ENCODE peak calls at places on chromosomes 12 and 14, in seven cellular contexts. One of them, this sample, is unnamed.

GRCh38 chr14:30129795-30130194 is 202.1 kb upstream of the PRKD1 start:
- DNase-seq in naive thymus-derived CD8-positive, alpha-beta T cell: no peak
- DNase-seq in stimulated activated CD8-positive, alpha-beta memory T cell treated with anti-CD3 and anti-CD28 coated beads, Interleukin-4, amount 100 ng/mL, for 24 hours: no peak
- DNase-seq in EL: no peak
- DNase-seq in stimulated activated CD4-positive, alpha-beta T cell treated with anti-CD3 and anti-CD28 coated beads, TNF-alpha, amount 100 ng/mL, for 48 hours: no peak
- DNase-seq in globus pallidus: no peak
- DNase-seq in NCI-H146: no peak
- DNase-seq in this sample: no peak

GRCh38 chr12:115543269-115543668 is 734.2 kb downstream of the MED13L start:
- DNase-seq in naive thymus-derived CD8-positive, alpha-beta T cell: no peak
- DNase-seq in stimulated activated CD8-positive, alpha-beta memory T cell treated with anti-CD3 and anti-CD28 coated beads, Interleukin-4, amount 100 ng/mL, for 24 hours: no peak
- DNase-seq in EL: no peak
- DNase-seq in stimulated activated CD4-positive, alpha-beta T cell treated with anti-CD3 and anti-CD28 coated beads, TNF-alpha, amount 100 ng/mL, for 48 hours: no peak
- DNase-seq in globus pallidus: no peak
- DNase-seq in NCI-H146: no peak
- DNase-seq in this sample: no peak

GRCh38 chr12:71973687-71974086 is 35.0 kb downstream of the TPH2 start:
- DNase-seq in naive thymus-derived CD8-positive, alpha-beta T cell: no peak
- DNase-seq in stimulated activated CD8-positive, alpha-beta memory T cell treated with anti-CD3 and anti-CD28 coated beads, Interleukin-4, amount 100 ng/mL, for 24 hours: no peak
- DNase-seq in EL: peak; percentile 10
- DNase-seq in stimulated activated CD4-positive, alpha-beta T cell treated with anti-CD3 and anti-CD28 coated beads, TNF-alpha, amount 100 ng/mL, for 48 hours: no peak
- DNase-seq in globus pallidus: no peak
- DNase-seq in NCI-H146: no peak
- DNase-seq in this sample: no peak

GRCh38 chr14:95547626-95548327 is 12.9 kb downstream of the GLRX5 start:
- DNase-seq in naive thymus-derived CD8-positive, alpha-beta T cell: no peak
- DNase-seq in stimulated activated CD8-positive, alpha-beta memory T cell treated with anti-CD3 and anti-CD28 coated beads, Interleukin-4, amount 100 ng/mL, for 24 hours: no peak
- DNase-seq in EL: peak; percentile 80
- DNase-seq in stimulated activated CD4-positive, alpha-beta T cell treated with anti-CD3 and anti-CD28 coated beads, TNF-alpha, amount 100 ng/mL, for 48 hours: no peak
- DNase-seq in globus pallidus: no peak
- DNase-seq in NCI-H146: no peak
- DNase-seq in this sample: no peak

GRCh38 chr14:53955671-53956426 is 776 bp downstream of the BMP4 start:
- DNase-seq in naive thymus-derived CD8-positive, alpha-beta T cell: no peak
- DNase-seq in stimulated activated CD8-positive, alpha-beta memory T cell treated with anti-CD3 and anti-CD28 coated beads, Interleukin-4, amount 100 ng/mL, for 24 hours: no peak
- DNase-seq in EL: peak; percentile 74
- DNase-seq in stimulated activated CD4-positive, alpha-beta T cell treated with anti-CD3 and anti-CD28 coated beads, TNF-alpha, amount 100 ng/mL, for 48 hours: no peak
- DNase-seq in globus pallidus: no peak
- DNase-seq in NCI-H146: no peak
- DNase-seq in this sample: no peak

GRCh38 chr12:120640840-120641833 is 711 bp downstream of the CABP1 start:
- DNase-seq in naive thymus-derived CD8-positive, alpha-beta T cell: peak; percentile 28
- DNase-seq in stimulated activated CD8-positive, alpha-beta memory T cell treated with anti-CD3 and anti-CD28 coated beads, Interleukin-4, amount 100 ng/mL, for 24 hours: no peak
- DNase-seq in EL: peak; percentile 45
- DNase-seq in stimulated activated CD4-positive, alpha-beta T cell treated with anti-CD3 and anti-CD28 coated beads, TNF-alpha, amount 100 ng/mL, for 48 hours: peak; percentile 18
- DNase-seq in globus pallidus: no peak
- DNase-seq in NCI-H146: peak; percentile 46
- DNase-seq in this sample: peak; percentile 35

GRCh38 chr14:60594077-60594476 is 55.2 kb downstream of the SIX1 start:
- DNase-seq in naive thymus-derived CD8-positive, alpha-beta T cell: no peak
- DNase-seq in stimulated activated CD8-positive, alpha-beta memory T cell treated with anti-CD3 and anti-CD28 coated beads, Interleukin-4, amount 100 ng/mL, for 24 hours: no peak
- DNase-seq in EL: no peak
- DNase-seq in stimulated activated CD4-positive, alpha-beta T cell treated with anti-CD3 and anti-CD28 coated beads, TNF-alpha, amount 100 ng/mL, for 48 hours: no peak
- DNase-seq in globus pallidus: no peak
- DNase-seq in NCI-H146: no peak
- DNase-seq in this sample: no peak

GRCh38 chr12:128382946-128383739 is 116.2 kb downstream of the TMEM132C start:
- DNase-seq in naive thymus-derived CD8-positive, alpha-beta T cell: no peak
- DNase-seq in stimulated activated CD8-positive, alpha-beta memory T cell treated with anti-CD3 and anti-CD28 coated beads, Interleukin-4, amount 100 ng/mL, for 24 hours: no peak
- DNase-seq in EL: no peak
- DNase-seq in stimulated activated CD4-positive, alpha-beta T cell treated with anti-CD3 and anti-CD28 coated beads, TNF-alpha, amount 100 ng/mL, for 48 hours: no peak
- DNase-seq in globus pallidus: no peak
- DNase-seq in NCI-H146: peak; percentile 13
- DNase-seq in this sample: no peak

GRCh38 chr12:12927211-12928079 is 24.5 kb downstream of the GPRC5D start:
- DNase-seq in naive thymus-derived CD8-positive, alpha-beta T cell: peak; percentile 63
- DNase-seq in stimulated activated CD8-positive, alpha-beta memory T cell treated with anti-CD3 and anti-CD28 coated beads, Interleukin-4, amount 100 ng/mL, for 24 hours: peak; percentile 20
- DNase-seq in EL: no peak
- DNase-seq in stimulated activated CD4-positive, alpha-beta T cell treated with anti-CD3 and anti-CD28 coated beads, TNF-alpha, amount 100 ng/mL, for 48 hours: peak; percentile 15
- DNase-seq in globus pallidus: no peak
- DNase-seq in NCI-H146: peak; percentile 93
- DNase-seq in this sample: peak; percentile 35

GRCh38 chr12:56374726-56375597 is 12.3 kb upstream of the APOF start:
- DNase-seq in naive thymus-derived CD8-positive, alpha-beta T cell: no peak
- DNase-seq in stimulated activated CD8-positive, alpha-beta memory T cell treated with anti-CD3 and anti-CD28 coated beads, Interleukin-4, amount 100 ng/mL, for 24 hours: no peak
- DNase-seq in EL: no peak
- DNase-seq in stimulated activated CD4-positive, alpha-beta T cell treated with anti-CD3 and anti-CD28 coated beads, TNF-alpha, amount 100 ng/mL, for 48 hours: no peak
- DNase-seq in globus pallidus: no peak
- DNase-seq in NCI-H146: no peak
- DNase-seq in this sample: no peak

GRCh38 chr14:85528080-85528881 is 1.7 kb upstream of the FLRT2 start:
- DNase-seq in naive thymus-derived CD8-positive, alpha-beta T cell: no peak
- DNase-seq in stimulated activated CD8-positive, alpha-beta memory T cell treated with anti-CD3 and anti-CD28 coated beads, Interleukin-4, amount 100 ng/mL, for 24 hours: no peak
- DNase-seq in EL: peak; percentile 84
- DNase-seq in stimulated activated CD4-positive, alpha-beta T cell treated with anti-CD3 and anti-CD28 coated beads, TNF-alpha, amount 100 ng/mL, for 48 hours: no peak
- DNase-seq in globus pallidus: peak; percentile 47
- DNase-seq in NCI-H146: peak; percentile 32
- DNase-seq in this sample: no peak

GRCh38 chr12:24510581-24511125 is 438.2 kb downstream of the BCAT1 start:
- DNase-seq in naive thymus-derived CD8-positive, alpha-beta T cell: no peak
- DNase-seq in stimulated activated CD8-positive, alpha-beta memory T cell treated with anti-CD3 and anti-CD28 coated beads, Interleukin-4, amount 100 ng/mL, for 24 hours: no peak
- DNase-seq in EL: no peak
- DNase-seq in stimulated activated CD4-positive, alpha-beta T cell treated with anti-CD3 and anti-CD28 coated beads, TNF-alpha, amount 100 ng/mL, for 48 hours: no peak
- DNase-seq in globus pallidus: no peak
- DNase-seq in NCI-H146: no peak
- DNase-seq in this sample: no peak

GRCh38 chr12:69583203-69583602 is 2.1 kb upstream of the CCT2 start:
- DNase-seq in naive thymus-derived CD8-positive, alpha-beta T cell: no peak
- DNase-seq in stimulated activated CD8-positive, alpha-beta memory T cell treated with anti-CD3 and anti-CD28 coated beads, Interleukin-4, amount 100 ng/mL, for 24 hours: no peak
- DNase-seq in EL: peak; percentile 29
- DNase-seq in stimulated activated CD4-positive, alpha-beta T cell treated with anti-CD3 and anti-CD28 coated beads, TNF-alpha, amount 100 ng/mL, for 48 hours: no peak
- DNase-seq in globus pallidus: no peak
- DNase-seq in NCI-H146: peak; percentile 6
- DNase-seq in this sample: no peak

GRCh38 chr14:78725086-78725485 is 554.9 kb downstream of the NRXN3 start:
- DNase-seq in naive thymus-derived CD8-positive, alpha-beta T cell: no peak
- DNase-seq in stimulated activated CD8-positive, alpha-beta memory T cell treated with anti-CD3 and anti-CD28 coated beads, Interleukin-4, amount 100 ng/mL, for 24 hours: no peak
- DNase-seq in EL: no peak
- DNase-seq in stimulated activated CD4-positive, alpha-beta T cell treated with anti-CD3 and anti-CD28 coated beads, TNF-alpha, amount 100 ng/mL, for 48 hours: no peak
- DNase-seq in globus pallidus: no peak
- DNase-seq in NCI-H146: peak; percentile 93
- DNase-seq in this sample: no peak

GRCh38 chr12:22271036-22271435 is 63.5 kb downstream of the ST8SIA1 start:
- DNase-seq in naive thymus-derived CD8-positive, alpha-beta T cell: no peak
- DNase-seq in stimulated activated CD8-positive, alpha-beta memory T cell treated with anti-CD3 and anti-CD28 coated beads, Interleukin-4, amount 100 ng/mL, for 24 hours: no peak
- DNase-seq in EL: peak; percentile 85
- DNase-seq in stimulated activated CD4-positive, alpha-beta T cell treated with anti-CD3 and anti-CD28 coated beads, TNF-alpha, amount 100 ng/mL, for 48 hours: no peak
- DNase-seq in globus pallidus: no peak
- DNase-seq in NCI-H146: no peak
- DNase-seq in this sample: no peak

GRCh38 chr12:56591961-56592360 is 38.2 kb downstream of the BAZ2A start:
- DNase-seq in naive thymus-derived CD8-positive, alpha-beta T cell: no peak
- DNase-seq in stimulated activated CD8-positive, alpha-beta memory T cell treated with anti-CD3 and anti-CD28 coated beads, Interleukin-4, amount 100 ng/mL, for 24 hours: no peak
- DNase-seq in EL: peak; percentile 48
- DNase-seq in stimulated activated CD4-positive, alpha-beta T cell treated with anti-CD3 and anti-CD28 coated beads, TNF-alpha, amount 100 ng/mL, for 48 hours: no peak
- DNase-seq in globus pallidus: no peak
- DNase-seq in NCI-H146: no peak
- DNase-seq in this sample: no peak

GRCh38 chr12:12668005-12668404 is 28.0 kb downstream of the GPR19 start:
- DNase-seq in naive thymus-derived CD8-positive, alpha-beta T cell: no peak
- DNase-seq in stimulated activated CD8-positive, alpha-beta memory T cell treated with anti-CD3 and anti-CD28 coated beads, Interleukin-4, amount 100 ng/mL, for 24 hours: no peak
- DNase-seq in EL: no peak
- DNase-seq in stimulated activated CD4-positive, alpha-beta T cell treated with anti-CD3 and anti-CD28 coated beads, TNF-alpha, amount 100 ng/mL, for 48 hours: no peak
- DNase-seq in globus pallidus: no peak
- DNase-seq in NCI-H146: no peak
- DNase-seq in this sample: no peak

GRCh38 chr12:98845957-98846356 is 200.9 kb downstream of the APAF1 start:
- DNase-seq in naive thymus-derived CD8-positive, alpha-beta T cell: no peak
- DNase-seq in stimulated activated CD8-positive, alpha-beta memory T cell treated with anti-CD3 and anti-CD28 coated beads, Interleukin-4, amount 100 ng/mL, for 24 hours: no peak
- DNase-seq in EL: no peak
- DNase-seq in stimulated activated CD4-positive, alpha-beta T cell treated with anti-CD3 and anti-CD28 coated beads, TNF-alpha, amount 100 ng/mL, for 48 hours: no peak
- DNase-seq in globus pallidus: no peak
- DNase-seq in NCI-H146: no peak
- DNase-seq in this sample: no peak

GRCh38 chr14:29630566-29631160 is 297.0 kb downstream of the PRKD1 start:
- DNase-seq in naive thymus-derived CD8-positive, alpha-beta T cell: no peak
- DNase-seq in stimulated activated CD8-positive, alpha-beta memory T cell treated with anti-CD3 and anti-CD28 coated beads, Interleukin-4, amount 100 ng/mL, for 24 hours: no peak
- DNase-seq in EL: no peak
- DNase-seq in stimulated activated CD4-positive, alpha-beta T cell treated with anti-CD3 and anti-CD28 coated beads, TNF-alpha, amount 100 ng/mL, for 48 hours: no peak
- DNase-seq in globus pallidus: no peak
- DNase-seq in NCI-H146: no peak
- DNase-seq in this sample: no peak

GRCh38 chr14:32075636-32076277 is 1.3 kb upstream of the ARHGAP5 start:
- DNase-seq in naive thymus-derived CD8-positive, alpha-beta T cell: no peak
- DNase-seq in stimulated activated CD8-positive, alpha-beta memory T cell treated with anti-CD3 and anti-CD28 coated beads, Interleukin-4, amount 100 ng/mL, for 24 hours: no peak
- DNase-seq in EL: peak; percentile 22
- DNase-seq in stimulated activated CD4-positive, alpha-beta T cell treated with anti-CD3 and anti-CD28 coated beads, TNF-alpha, amount 100 ng/mL, for 48 hours: no peak
- DNase-seq in globus pallidus: no peak
- DNase-seq in NCI-H146: no peak
- DNase-seq in this sample: no peak

GRCh38 chr12:15801770-15802393 is 12.7 kb upstream of the EPS8 start:
- DNase-seq in naive thymus-derived CD8-positive, alpha-beta T cell: no peak
- DNase-seq in stimulated activated CD8-positive, alpha-beta memory T cell treated with anti-CD3 and anti-CD28 coated beads, Interleukin-4, amount 100 ng/mL, for 24 hours: no peak
- DNase-seq in EL: no peak
- DNase-seq in stimulated activated CD4-positive, alpha-beta T cell treated with anti-CD3 and anti-CD28 coated beads, TNF-alpha, amount 100 ng/mL, for 48 hours: no peak
- DNase-seq in globus pallidus: no peak
- DNase-seq in NCI-H146: no peak
- DNase-seq in this sample: no peak

GRCh38 chr12:87368259-87368658 is 660.9 kb downstream of the C12orf50 start:
- DNase-seq in naive thymus-derived CD8-positive, alpha-beta T cell: no peak
- DNase-seq in stimulated activated CD8-positive, alpha-beta memory T cell treated with anti-CD3 and anti-CD28 coated beads, Interleukin-4, amount 100 ng/mL, for 24 hours: no peak
- DNase-seq in EL: no peak
- DNase-seq in stimulated activated CD4-positive, alpha-beta T cell treated with anti-CD3 and anti-CD28 coated beads, TNF-alpha, amount 100 ng/mL, for 48 hours: no peak
- DNase-seq in globus pallidus: no peak
- DNase-seq in NCI-H146: peak; percentile 90
- DNase-seq in this sample: no peak

GRCh38 chr12:123131879-123132402 is 18.9 kb downstream of the PITPNM2 start:
- DNase-seq in naive thymus-derived CD8-positive, alpha-beta T cell: peak; percentile 64
- DNase-seq in stimulated activated CD8-positive, alpha-beta memory T cell treated with anti-CD3 and anti-CD28 coated beads, Interleukin-4, amount 100 ng/mL, for 24 hours: no peak
- DNase-seq in EL: no peak
- DNase-seq in stimulated activated CD4-positive, alpha-beta T cell treated with anti-CD3 and anti-CD28 coated beads, TNF-alpha, amount 100 ng/mL, for 48 hours: no peak
- DNase-seq in globus pallidus: no peak
- DNase-seq in NCI-H146: peak; percentile 98
- DNase-seq in this sample: peak; percentile 41

GRCh38 chr14:80206351-80206750 is 5.0 kb downstream of the DIO2 start:
- DNase-seq in naive thymus-derived CD8-positive, alpha-beta T cell: no peak
- DNase-seq in stimulated activated CD8-positive, alpha-beta memory T cell treated with anti-CD3 and anti-CD28 coated beads, Interleukin-4, amount 100 ng/mL, for 24 hours: no peak
- DNase-seq in EL: peak; percentile 21
- DNase-seq in stimulated activated CD4-positive, alpha-beta T cell treated with anti-CD3 and anti-CD28 coated beads, TNF-alpha, amount 100 ng/mL, for 48 hours: no peak
- DNase-seq in globus pallidus: no peak
- DNase-seq in NCI-H146: no peak
- DNase-seq in this sample: no peak

GRCh38 chr12:10361084-10361483 is 28.8 kb downstream of the KLRK1 start:
- DNase-seq in naive thymus-derived CD8-positive, alpha-beta T cell: no peak
- DNase-seq in stimulated activated CD8-positive, alpha-beta memory T cell treated with anti-CD3 and anti-CD28 coated beads, Interleukin-4, amount 100 ng/mL, for 24 hours: no peak
- DNase-seq in EL: no peak
- DNase-seq in stimulated activated CD4-positive, alpha-beta T cell treated with anti-CD3 and anti-CD28 coated beads, TNF-alpha, amount 100 ng/mL, for 48 hours: no peak
- DNase-seq in globus pallidus: peak; percentile 77
- DNase-seq in NCI-H146: peak; percentile 75
- DNase-seq in this sample: no peak

GRCh38 chr14:23492618-23493272 is 23.2 kb downstream of the NGDN start:
- DNase-seq in naive thymus-derived CD8-positive, alpha-beta T cell: no peak
- DNase-seq in stimulated activated CD8-positive, alpha-beta memory T cell treated with anti-CD3 and anti-CD28 coated beads, Interleukin-4, amount 100 ng/mL, for 24 hours: no peak
- DNase-seq in EL: peak; percentile 11
- DNase-seq in stimulated activated CD4-positive, alpha-beta T cell treated with anti-CD3 and anti-CD28 coated beads, TNF-alpha, amount 100 ng/mL, for 48 hours: no peak
- DNase-seq in globus pallidus: no peak
- DNase-seq in NCI-H146: peak; percentile 51
- DNase-seq in this sample: no peak